ENCODE peak calls at places on chromosomes 11 and 22, in nine cellular contexts. W is cardiac muscle cell, D is suprapubic skin, H is esophagus squamous epithelium, Y is pancreas, S is adrenal gland, B is A673, J is mucosa of descending colon, L is GM23338. G is an unnamed sample. For H3K4me1, the result is how much of the 10 kb centered on the place peaks cover.

GRCh38 chr22:18152519-18152918 is 2.5 kb downstream of the USP18 start:
- DNase-seq in W (no peak), H (no peak), Y (no peak), L (no peak), S (no peak), B (no peak), D (no peak), J (no peak), G (peak)

GRCh38 chr11:134754196-134754822 is 342.3 kb upstream of the B3GAT1 start:
- DNase-seq in B (no peak), D (no peak), J (no peak), S (peak), L (no peak), W (no peak), H (no peak), Y (no peak), G (no peak)

GRCh38 chr11:120643254-120643653 is 131.7 kb downstream of the GRIK4 start:
- DNase-seq in W (no peak), Y (no peak), J (no peak), S (no peak), D (no peak), B (no peak), L (no peak), H (no peak), G (no peak)

GRCh38 chr11:118092907-118093571 is 6.3 kb upstream of the SMIM35 start:
- DNase-seq in J (no peak), Y (no peak), D (no peak), W (no peak), S (no peak), L (no peak), H (no peak), B (no peak), G (no peak)

GRCh38 chr11:28518825-28519224 is 410.6 kb downstream of the METTL15 start:
- DNase-seq in S (no peak), W (no peak), L (no peak), H (no peak), D (no peak), B (no peak), Y (no peak), J (no peak), G (no peak)

GRCh38 chr11:6895010-6895409 is 2.7 kb upstream of the OR2D2 start:
- DNase-seq in B (no peak), D (no peak), Y (no peak), J (no peak), S (no peak), H (no peak), L (no peak), W (no peak), G (no peak)

GRCh38 chr11:17575431-17576425 is 28.7 kb downstream of the OTOG start:
- DNase-seq in J (no peak), W (no peak), L (no peak), D (no peak), B (no peak), S (no peak), Y (peak), H (no peak), G (no peak)

GRCh38 chr11:76166314-76166713 is 40.0 kb downstream of the WNT11 start:
- DNase-seq in D (no peak), Y (no peak), W (no peak), B (no peak), S (no peak), J (no peak), L (peak), H (no peak), G (no peak)

GRCh38 chr11:44267366-44268072 is 42.4 kb downstream of the ALX4 start:
- DNase-seq in S (no peak), D (no peak), Y (no peak), J (no peak), B (no peak), W (no peak), H (no peak), L (no peak), G (no peak)

DNA sequence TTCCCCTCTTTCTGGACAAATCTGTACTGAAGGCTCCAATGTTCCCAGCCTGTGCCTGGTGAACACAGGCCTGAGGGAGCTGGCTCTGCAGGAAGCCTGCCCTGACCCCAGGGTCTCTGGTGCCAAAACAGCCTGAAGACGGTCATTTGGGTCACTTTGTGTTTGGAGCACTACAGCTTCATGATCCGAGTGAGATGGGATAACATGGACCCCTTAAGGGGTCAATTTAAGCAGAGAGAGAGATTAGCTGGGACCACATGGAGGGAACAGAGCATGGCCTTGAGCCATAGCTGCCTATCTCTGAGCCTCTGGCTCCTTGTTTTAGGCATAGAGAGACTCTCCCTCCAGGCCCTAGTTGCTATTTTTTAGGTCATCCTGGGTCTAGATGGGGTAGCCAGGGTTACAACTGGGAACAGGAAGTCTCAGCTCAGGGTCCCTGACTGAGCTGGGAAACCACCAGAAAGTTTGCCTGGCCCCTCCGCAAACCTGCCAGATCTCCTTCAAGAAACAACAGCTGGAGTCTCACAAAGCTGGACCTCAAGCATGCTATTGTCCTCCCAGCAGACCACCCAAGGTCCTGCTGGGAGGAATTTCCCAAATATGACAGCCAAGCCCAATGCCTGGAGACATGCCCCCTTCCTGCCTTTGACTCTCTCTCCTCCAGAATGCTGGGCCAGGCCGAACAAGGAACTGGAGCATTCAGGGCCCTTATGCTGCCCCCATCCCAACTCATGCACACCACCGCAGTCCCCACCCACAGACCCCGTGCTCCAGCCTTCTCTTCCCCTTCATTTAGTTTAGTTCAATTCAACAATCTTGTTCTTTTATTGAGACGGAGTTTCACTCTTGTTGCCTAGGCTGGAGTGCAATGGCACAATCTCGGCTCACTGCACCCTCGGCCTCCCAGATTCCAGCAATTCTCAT is 4.0 kb downstream of the SLCO2B1 start:
- DNase-seq in J (no peak), S (peak), L (no peak), W (peak), H (no peak), D (no peak), Y (no peak), B (no peak), G (no peak)
- H3K4me1 ChIP-seq in J (half or more), S (under half), L (under half), W (under half), H (under half), D (under half), Y (under half), B (under half), G (half or more)

DNA sequence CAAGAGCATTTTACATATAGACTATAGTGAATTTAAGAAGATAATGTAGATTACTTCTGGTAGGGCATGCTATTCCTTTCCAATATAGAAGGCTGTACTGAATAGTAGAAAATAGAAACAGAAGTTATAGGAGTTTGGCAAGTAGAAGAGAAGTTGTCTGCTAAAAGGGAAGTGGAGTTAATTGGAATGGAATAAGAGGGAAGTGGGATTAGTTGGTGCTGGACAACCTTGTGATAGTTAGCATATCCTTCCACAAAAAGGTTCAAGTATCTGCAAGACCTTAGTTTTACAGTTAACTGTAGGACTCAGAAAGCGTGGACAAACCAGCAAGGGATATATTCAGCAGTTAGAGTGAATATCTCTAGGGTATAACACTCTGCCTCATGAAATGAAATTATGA is 185.5 kb downstream of the SWAP70 start:
- DNase-seq in S (no peak), H (no peak), D (no peak), W (no peak), B (no peak), L (no peak), Y (no peak), J (no peak), G (no peak)
- H3K4me1 ChIP-seq in S (under half), H (under half), D (under half), W (under half), B (under half), L (under half), Y (under half), J (under half), G (under half)

DNA sequence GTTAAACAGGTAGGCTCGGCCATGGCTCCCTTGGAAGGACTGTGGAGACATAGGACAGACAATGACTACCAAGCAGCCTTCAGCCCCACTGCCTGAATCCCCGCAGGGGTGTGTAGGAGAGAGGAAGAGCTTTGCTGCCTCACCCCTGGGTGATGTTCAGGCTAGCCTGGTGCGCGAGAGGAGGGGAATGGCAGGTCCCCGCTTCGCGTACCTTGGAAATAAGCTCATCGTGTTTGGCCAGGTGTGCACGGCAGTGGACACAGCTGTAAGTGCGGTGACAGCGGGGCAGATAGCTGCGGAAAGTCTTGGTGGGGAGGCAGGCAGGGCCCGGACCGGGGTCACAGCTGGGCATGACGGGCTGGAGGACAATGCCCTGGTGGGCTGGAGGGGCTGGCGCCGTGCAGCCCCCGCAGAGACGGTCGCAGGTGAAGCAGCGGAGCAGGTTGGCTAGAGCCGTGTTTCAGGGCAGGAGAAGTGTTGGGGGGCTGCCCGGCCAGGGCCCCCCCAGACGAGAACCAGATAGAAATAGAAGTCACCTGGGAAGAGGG is 2.9 kb downstream of the YPEL4 start:
- DNase-seq in W (peak), Y (no peak), D (no peak), H (no peak), L (peak), B (peak), S (no peak), J (no peak), G (no peak)
- H3K4me1 ChIP-seq in W (half or more), Y (under half), D (under half), H (under half), L (half or more), B (under half), S (under half), J (under half), G (under half)

DNA sequence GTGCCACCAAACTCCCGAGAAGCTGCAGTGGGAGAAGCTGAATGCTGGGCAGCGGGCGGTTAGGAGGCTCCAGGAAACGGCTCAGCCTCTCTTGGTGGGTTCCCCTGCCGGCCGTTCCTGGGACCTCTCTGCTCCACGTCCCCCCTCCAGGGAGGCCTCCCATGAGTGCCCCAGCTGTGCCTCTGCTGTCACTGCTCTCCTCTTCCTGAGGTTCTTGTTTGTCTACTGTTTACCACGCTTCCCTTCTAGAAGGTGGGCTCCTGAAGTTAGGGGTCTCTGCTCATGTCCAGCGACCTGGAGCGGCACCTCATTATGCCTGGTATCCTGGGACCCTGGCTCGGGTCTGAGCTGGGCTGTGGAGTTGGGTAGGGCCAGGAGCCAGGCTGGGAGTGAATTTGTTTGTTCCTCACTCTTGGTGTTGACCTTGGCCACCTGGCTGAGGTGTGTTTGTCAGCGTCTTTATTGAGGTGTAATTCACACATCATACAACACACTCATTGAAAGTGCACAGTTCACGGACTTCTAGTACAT is 37.8 kb upstream of the GRAMD4 start:
- DNase-seq in J (peak), D (peak), H (no peak), S (no peak), Y (no peak), L (no peak), W (no peak), B (no peak), G (peak)
- H3K4me1 ChIP-seq in J (half or more), D (half or more), H (half or more), S (under half), Y (under half), L (under half), W (under half), B (half or more), G (under half)

DNA sequence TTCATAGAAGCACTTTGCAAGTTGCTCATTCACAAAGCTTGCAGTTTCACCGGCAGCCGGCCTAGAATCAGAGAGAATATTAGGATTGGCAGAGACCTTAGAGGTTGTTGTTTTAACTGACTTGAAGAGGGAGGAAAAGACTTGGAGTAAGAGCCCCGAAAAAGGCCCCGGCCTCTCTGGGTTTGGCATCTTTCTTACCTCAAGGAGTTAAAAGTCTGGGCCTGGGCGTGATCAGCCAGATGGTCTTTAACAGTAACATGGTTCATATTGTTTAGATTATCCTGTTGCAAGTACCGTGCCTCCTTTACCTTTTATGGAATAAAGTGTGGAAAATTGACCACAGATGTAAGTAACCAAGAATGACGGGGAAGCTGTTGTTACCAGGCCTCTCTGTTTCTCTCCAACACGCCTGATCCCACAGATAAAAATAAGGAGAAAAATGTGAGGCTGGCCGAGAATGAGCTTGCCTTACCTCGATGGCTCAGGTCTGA is 56.2 kb downstream of the PARVA start:
- DNase-seq in J (no peak), H (no peak), B (no peak), W (peak), Y (no peak), S (no peak), L (no peak), D (no peak), G (no peak)
- H3K4me1 ChIP-seq in J (under half), H (under half), B (under half), W (under half), Y (under half), S (under half), L (under half), D (under half), G (under half)

GRCh38 chr11:106082096-106082495 is 4.6 kb downstream of the AASDHPPT start:
- DNase-seq in B (no peak), H (no peak), J (no peak), D (no peak), Y (no peak), S (no peak), L (no peak), W (no peak), G (no peak)
- H3K4me1 ChIP-seq in B (under half), H (under half), J (under half), D (under half), Y (under half), S (under half), L (under half), W (under half), G (under half)

DNA sequence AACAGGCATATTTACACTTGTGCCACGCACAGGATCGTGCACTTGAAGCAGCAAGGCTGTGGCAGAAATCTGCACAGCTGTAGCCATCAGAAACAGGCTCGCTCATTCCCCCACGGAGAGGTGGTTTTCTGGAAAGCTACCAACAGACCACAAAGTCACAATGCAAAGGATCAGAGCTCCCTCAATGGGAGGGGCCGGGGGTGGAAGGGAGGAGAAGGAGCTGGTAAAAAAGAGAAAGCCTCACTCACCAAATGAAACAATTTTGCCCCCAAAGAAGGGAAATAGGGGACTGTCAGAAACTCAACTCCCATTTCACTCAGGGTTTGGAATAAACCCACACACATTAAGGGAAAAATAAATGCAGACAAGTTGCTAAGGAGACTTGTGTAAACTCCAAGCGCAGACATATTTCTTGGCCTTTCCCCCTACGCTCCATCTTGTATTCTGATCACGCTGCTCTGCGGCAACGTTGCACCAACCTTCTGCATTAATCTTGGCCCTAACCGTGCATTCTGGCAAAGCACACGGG is 43.2 kb upstream of the BLID start:
- DNase-seq in S (no peak), L (peak), H (no peak), W (peak), J (no peak), D (no peak), Y (no peak), B (peak), G (no peak)
- H3K4me1 ChIP-seq in S (under half), L (under half), H (under half), W (under half), J (under half), D (under half), Y (under half), B (under half), G (under half)

GRCh38 chr11:92154611-92155010 is 70.0 kb upstream of the FAT3 start:
- DNase-seq in Y (no peak), W (no peak), S (no peak), J (no peak), B (no peak), L (no peak), D (no peak), H (no peak), G (no peak)
- H3K4me1 ChIP-seq in Y (under half), W (under half), S (under half), J (under half), B (under half), L (under half), D (under half), H (under half), G (under half)

GRCh38 chr22:46068176-46068907 is 82.0 kb upstream of the PPARA start:
- DNase-seq in W (no peak), J (no peak), H (no peak), L (no peak), D (no peak), Y (no peak), S (no peak), B (peak), G (no peak)

GRCh38 chr22:46067159-46068111 is 82.9 kb upstream of the PPARA start:
- DNase-seq in Y (peak), H (no peak), J (no peak), W (no peak), B (peak), D (no peak), S (no peak), L (no peak), G (no peak)

GRCh38 chr22:46064966-46065666 is 85.2 kb upstream of the PPARA start:
- DNase-seq in Y (no peak), L (no peak), S (no peak), J (no peak), H (no peak), D (peak), W (no peak), B (no peak), G (peak)

GRCh38 chr22:46065733-46066454 is 84.4 kb upstream of the PPARA start:
- DNase-seq in J (no peak), L (no peak), H (no peak), S (no peak), Y (no peak), B (no peak), W (no peak), D (no peak), G (no peak)

DNA sequence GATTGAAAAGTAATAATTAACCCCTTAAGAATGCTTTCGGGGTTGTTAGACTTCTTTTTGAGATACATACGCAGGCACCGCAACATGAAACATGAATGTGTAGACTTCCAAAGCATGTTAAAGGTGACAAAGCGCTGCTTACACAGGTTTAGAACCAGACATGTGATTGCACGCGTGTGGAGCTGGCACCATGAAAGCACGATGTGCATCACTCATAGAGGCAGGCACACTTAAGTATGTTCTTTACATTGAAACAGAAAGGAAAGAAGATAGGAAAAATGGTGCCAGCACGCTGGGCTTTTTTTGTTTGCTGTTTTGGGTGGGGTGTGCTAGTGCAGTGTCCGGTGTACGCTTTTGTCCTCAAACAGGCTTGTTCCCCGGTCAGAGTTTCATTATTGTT is 83.6 kb upstream of the PPARA start:
- DNase-seq in S (no peak), B (peak), L (no peak), D (peak), W (no peak), Y (peak), J (peak), H (no peak), G (peak)
- H3K4me1 ChIP-seq in S (under half), B (under half), L (under half), D (half or more), W (under half), Y (half or more), J (under half), H (under half), G (under half)